ENCODE peak calls at places on chromosomes 13 and 19, in five cellular contexts. G, E, H, W and V are unnamed samples.
A peak's percentile ranks its signal among the peaks of the same experiment; 100 is the strongest.

GRCh38 chr19:33220735-33221134 is 4.9 kb downstream of the SLC7A10 start:
- DNase-seq in G (no peak), E (no peak), H (no peak), W (no peak), V (no peak)

GRCh38 chr13:40895715-40896184 is 106.3 kb downstream of the SLC25A15 start:
- DNase-seq in G (no peak), E (no peak), H (no peak), W (no peak), V (no peak)

GRCh38 chr19:49436381-49437017 is 4.8 kb downstream of the SLC17A7 start:
- DNase-seq in G (no peak), E (no peak), H (peak; percentile 56), W (no peak), V (no peak)

GRCh38 chr19:32875428-32875827 is 5.9 kb upstream of the SLC7A9 start:
- DNase-seq in G (no peak), E (no peak), H (peak; percentile 76), W (no peak), V (no peak)

GRCh38 chr13:73677041-73677589 is 457.1 kb downstream of the KLF12 start:
- DNase-seq in G (no peak), E (peak; percentile 78), H (no peak), W (no peak), V (no peak)

GRCh38 chr19:1324792-1325567 is 39.3 kb downstream of the EFNA2 start:
- DNase-seq in G (peak; percentile 7), E (peak; percentile 72), H (no peak), W (peak; percentile 68), V (peak; percentile 70)

GRCh38 chr19:49461656-49462055 is 8.6 kb downstream of the ALDH16A1 start:
- DNase-seq in G (no peak), E (no peak), H (no peak), W (peak; percentile 39), V (no peak)

GRCh38 chr19:6326815-6327214 is 6.6 kb downstream of the ACER1 start:
- DNase-seq in G (no peak), E (no peak), H (no peak), W (no peak), V (no peak)

GRCh38 chr13:113410472-113411201 is 42.7 kb downstream of the ADPRHL1 start:
- DNase-seq in G (no peak), E (peak; percentile 87), H (peak; percentile 82), W (peak; percentile 50), V (peak; percentile 85)

GRCh38 chr13:64488731-64489130 is 2741.4 kb downstream of the PCDH9 start:
- DNase-seq in G (no peak), E (peak; percentile 62), H (no peak), W (no peak), V (no peak)

GRCh38 chr13:111252449-111253124 is 67.9 kb upstream of the TEX29 start:
- DNase-seq in G (no peak), E (peak; percentile 45), H (no peak), W (no peak), V (no peak)

GRCh38 chr13:60410299-60410698 is 13.3 kb downstream of the TDRD3 start:
- DNase-seq in G (no peak), E (no peak), H (no peak), W (no peak), V (no peak)

GRCh38 chr13:36431204-36432105 is 840 bp upstream of the CCNA1 start:
- DNase-seq in G (no peak), E (no peak), H (peak; percentile 12), W (no peak), V (peak; percentile 45)
- H3K4me3 ChIP-seq in G (no peak overlapping the region), E (peak overlapping the region; percentile 54), H (peak overlapping the region; percentile 78), W (peak overlapping the region; percentile 12), V (peak overlapping the region; percentile 59)

GRCh38 chr19:34688592-34688991 is 11.1 kb downstream of the ZNF302 start:
- DNase-seq in G (no peak), E (no peak), H (no peak), W (no peak), V (no peak)

GRCh38 chr19:34692541-34692940 is 15.1 kb downstream of the ZNF302 start:
- DNase-seq in G (no peak), E (no peak), H (no peak), W (no peak), V (peak; percentile 61)

GRCh38 chr19:34687348-34687747 is 9.9 kb downstream of the ZNF302 start:
- DNase-seq in G (no peak), E (no peak), H (no peak), W (no peak), V (no peak)

GRCh38 chr19:34686455-34686854 is 9.0 kb downstream of the ZNF302 start:
- DNase-seq in G (no peak), E (no peak), H (no peak), W (no peak), V (no peak)

DNA sequence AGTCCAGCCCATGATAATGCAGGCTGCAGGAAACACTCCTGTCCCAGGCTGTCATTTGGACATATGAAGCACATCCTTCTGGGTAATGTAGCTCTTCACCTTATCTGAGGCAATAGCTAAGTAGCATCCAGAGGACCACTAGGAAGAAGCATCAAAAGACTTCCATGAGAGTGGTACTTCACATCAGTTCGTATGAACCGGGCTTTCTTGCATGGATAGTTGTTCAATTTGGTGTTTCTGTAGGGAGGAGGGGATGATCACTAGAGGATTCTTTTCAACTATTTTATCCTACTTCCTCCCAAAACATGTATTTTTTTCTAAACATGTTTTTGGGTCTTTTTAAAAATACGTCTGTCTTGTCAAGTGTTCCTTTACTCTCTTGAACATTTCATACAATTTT is 12.9 kb downstream of the ZNF302 start:
- DNase-seq in G (no peak), E (no peak), H (no peak), W (no peak), V (no peak)
- H3K9me3 ChIP-seq in G (peaks cover 33% of the 10 kb centered on the region), E (no peaks in the 10 kb centered on the region), H (peaks cover 6% of the 10 kb centered on the region), W (no peaks in the 10 kb centered on the region), V (peaks cover 7% of the 10 kb centered on the region)

DNA sequence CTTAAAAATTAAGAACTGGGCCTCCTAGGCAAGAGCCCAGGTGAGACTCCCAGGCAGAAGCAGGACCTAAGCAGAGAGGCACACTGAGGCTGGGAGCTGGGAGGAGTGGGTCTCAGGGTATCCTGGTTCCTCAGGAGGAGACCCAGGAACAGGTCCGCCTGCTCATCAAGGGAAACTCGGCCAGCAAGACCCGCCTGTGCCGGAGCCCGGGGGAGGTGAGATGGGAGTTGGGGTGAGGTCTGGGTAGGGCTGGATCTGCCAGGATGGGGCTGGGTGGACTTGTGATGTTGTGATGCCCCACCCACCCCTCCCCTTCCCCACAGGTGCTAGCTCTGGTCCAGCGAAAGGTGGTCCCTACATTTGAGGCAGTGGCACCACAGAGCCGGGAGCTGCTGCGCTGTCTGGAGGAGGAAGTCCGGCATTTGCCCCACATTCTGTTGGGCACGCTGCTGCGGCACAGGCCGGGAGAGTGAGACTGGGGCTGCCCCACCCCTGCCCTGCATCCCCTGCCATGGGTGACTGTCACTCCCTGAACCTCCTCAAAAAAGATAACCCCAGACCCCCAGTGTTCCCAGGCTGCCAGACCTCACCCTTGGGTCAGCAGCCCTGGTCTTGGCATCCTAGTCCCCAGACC is 6.9 kb downstream of the HAUS5 start:
- DNase-seq in G (no peak), E (no peak), H (no peak), W (no peak), V (no peak)
- H3K36me3 ChIP-seq in G (peaks cover 46% of the 10 kb centered on the region), E (peaks cover 6% of the 10 kb centered on the region), H (peaks cover 59% of the 10 kb centered on the region), W (no peaks in the 10 kb centered on the region), V (peaks cover 3% of the 10 kb centered on the region)

GRCh38 chr19:55939206-55939605 is 7.1 kb upstream of the NLRP13 start:
- DNase-seq in G (no peak), E (no peak), H (no peak), W (no peak), V (no peak)
- H3K4me3 ChIP-seq in G (no peak overlapping the region), E (no peak overlapping the region), H (no peak overlapping the region), W (no peak overlapping the region), V (no peak overlapping the region)

GRCh38 chr13:45113809-45114208 is 6.5 kb upstream of the GTF2F2 start:
- DNase-seq in G (no peak), E (no peak), H (peak; percentile 15), W (no peak), V (no peak)
- H3K9me3 ChIP-seq in G (no peaks in the 10 kb centered on the region), E (no peaks in the 10 kb centered on the region), H (no peaks in the 10 kb centered on the region), W (no peaks in the 10 kb centered on the region), V (no peaks in the 10 kb centered on the region)

DNA sequence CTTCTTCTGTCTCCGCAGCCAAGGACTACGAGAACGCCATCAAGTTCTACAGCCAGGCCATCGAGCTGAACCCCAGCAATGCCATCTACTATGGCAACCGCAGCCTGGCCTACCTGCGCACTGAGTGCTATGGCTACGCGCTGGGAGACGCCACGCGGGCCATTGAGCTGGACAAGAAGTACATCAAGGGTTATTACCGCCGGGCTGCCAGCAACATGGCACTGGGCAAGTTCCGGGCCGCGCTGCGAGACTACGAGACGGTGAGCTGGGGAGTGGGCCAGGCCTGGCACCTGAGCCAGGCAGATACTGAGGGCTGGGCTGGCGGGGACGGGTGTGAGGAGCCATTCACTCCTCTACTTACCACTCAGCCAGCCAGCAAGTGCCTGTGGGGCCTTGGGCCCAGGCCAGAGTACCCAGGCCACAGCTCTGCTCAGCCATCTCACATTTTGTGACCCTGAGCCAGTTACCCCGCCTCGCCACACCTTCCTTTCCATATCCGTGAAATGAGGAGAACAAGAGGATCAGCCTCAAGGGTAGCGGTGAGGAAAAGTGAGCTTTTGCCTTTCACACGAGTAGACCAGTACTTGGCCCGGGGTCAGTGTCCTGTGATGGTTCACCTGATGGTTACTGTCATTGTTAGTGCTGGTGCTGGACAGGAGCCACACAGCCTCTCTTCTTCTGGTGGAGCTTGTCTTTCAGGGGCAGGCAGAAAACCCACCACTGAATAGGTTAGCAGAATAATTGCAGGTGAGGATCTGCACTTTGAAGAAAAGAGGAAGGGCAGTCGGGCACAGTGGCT is 7.0 kb downstream of the PPP5C start:
- DNase-seq in G (no peak), E (no peak), H (no peak), W (no peak), V (no peak)
- H3K36me3 ChIP-seq in G (peaks cover 44% of the 10 kb centered on the region), E (peaks cover 26% of the 10 kb centered on the region), H (peaks cover 85% of the 10 kb centered on the region), W (no peaks in the 10 kb centered on the region), V (peaks cover 71% of the 10 kb centered on the region)

GRCh38 chr19:18634612-18635290 is 2.1 kb upstream of the KLHL26 start:
- DNase-seq in G (no peak), E (no peak), H (no peak), W (no peak), V (no peak)

GRCh38 chr19:18637644-18638630 is 1.1 kb downstream of the KLHL26 start:
- DNase-seq in G (peak; percentile 12), E (no peak), H (no peak), W (no peak), V (no peak)

GRCh38 chr19:18636183-18636968 is 452 bp upstream of the KLHL26 start:
- DNase-seq in G (peak; percentile 98), E (peak; percentile 96), H (peak; percentile 98), W (peak; percentile 100), V (peak; percentile 96)

GRCh38 chr19:18635831-18636182 is 1.0 kb upstream of the KLHL26 start:
- DNase-seq in G (no peak), E (no peak), H (no peak), W (no peak), V (no peak)

DNA sequence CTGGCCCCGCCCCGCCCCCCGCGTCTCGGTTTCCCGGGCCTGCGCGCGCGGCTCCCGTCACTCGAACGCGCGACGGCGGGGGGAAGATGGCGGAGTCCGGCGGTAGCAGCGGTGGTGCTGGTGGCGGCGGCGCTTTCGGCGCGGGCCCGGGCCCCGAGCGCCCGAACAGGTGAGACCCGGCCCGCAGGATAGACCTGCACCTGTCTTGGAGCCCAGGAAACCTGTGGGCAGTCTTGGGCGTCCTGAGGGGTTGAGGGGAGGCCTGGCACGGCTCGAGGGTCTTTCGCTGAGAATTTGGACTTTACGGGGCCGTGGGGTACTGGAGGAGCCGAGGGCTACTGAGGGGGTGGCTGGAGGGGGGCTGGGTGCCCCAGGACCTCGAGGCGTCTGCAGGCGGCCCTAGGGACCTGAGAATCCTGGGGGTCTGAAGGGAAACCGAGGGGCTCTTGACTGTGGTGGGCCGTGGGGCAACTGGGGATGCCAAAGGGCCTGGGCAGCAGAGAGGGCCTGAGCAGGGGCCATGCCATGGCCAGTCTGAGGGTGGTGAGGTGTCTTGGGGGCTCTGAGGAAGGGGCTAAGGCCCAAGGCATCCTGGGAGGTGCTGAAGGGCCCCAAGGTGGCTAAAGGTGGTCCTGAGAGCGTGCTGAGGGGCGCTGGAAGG is at the start of gene KLHL26:
- DNase-seq in G (no peak), E (no peak), H (no peak), W (no peak), V (no peak)
- H3K4me3 ChIP-seq in G (peak within 1 kb of the TSS; percentile 83), E (peak within 1 kb of the TSS; percentile 93), H (peak within 1 kb of the TSS; percentile 89), W (peak within 1 kb of the TSS; percentile 62), V (peak within 1 kb of the TSS; percentile 89)